ENCODE peak calls at places on chromosomes 7 and 10, in four cellular contexts. T, N, E and F are unnamed samples.

GRCh38 chr7:445563-446288 is 73.9 kb downstream of the PDGFA start:
- DNase-seq in T (no peak), N (no peak), E (no peak), F (no peak)

GRCh38 chr7:44276571-44277101 is 48.8 kb downstream of the CAMK2B start:
- DNase-seq in T (no peak), N (no peak), E (no peak), F (peak; percentile 1)

GRCh38 chr7:151411551-151411950 is 1.7 kb upstream of the WDR86 start:
- DNase-seq in T (no peak), N (no peak), E (no peak), F (no peak)

GRCh38 chr7:50795831-50796230 is 13.1 kb upstream of the GRB10 start:
- DNase-seq in T (no peak), N (no peak), E (no peak), F (no peak)

GRCh38 chr10:59708816-59709471 is 706 bp downstream of the SLC16A9 start:
- DNase-seq in T (no peak), N (peak; percentile 26), E (no peak), F (peak; percentile 37)

GRCh38 chr10:88800152-88801125 is 2.1 kb upstream of the LIPM start:
- DNase-seq in T (no peak), N (no peak), E (no peak), F (no peak)

GRCh38 chr7:51471199-51472016 is 154.8 kb upstream of the COBL start:
- DNase-seq in T (no peak), N (no peak), E (no peak), F (peak; percentile 37)

GRCh38 chr7:16417958-16418357 is 3.4 kb downstream of the CRPPA start:
- DNase-seq in T (no peak), N (no peak), E (no peak), F (no peak)

GRCh38 chr7:93044147-93044810 is 73.5 kb downstream of the SAMD9 start:
- DNase-seq in T (no peak), N (no peak), E (no peak), F (no peak)

GRCh38 chr10:20237091-20237570 is 420.9 kb downstream of the PLXDC2 start:
- DNase-seq in T (no peak), N (no peak), E (no peak), F (no peak)

GRCh38 chr10:111392910-111393309 is 316.1 kb downstream of the ADRA2A start:
- DNase-seq in T (no peak), N (no peak), E (no peak), F (no peak)

GRCh38 chr10:92813979-92814378 is 34.3 kb upstream of the EXOC6 start:
- DNase-seq in T (no peak), N (no peak), E (no peak), F (no peak)

GRCh38 chr10:63720072-63720537 is 198.9 kb downstream of the REEP3 start:
- DNase-seq in T (peak; percentile 79), N (peak; percentile 62), E (no peak), F (no peak)

GRCh38 chr7:56157238-56157790 is 41.1 kb upstream of the NUPR2 start:
- DNase-seq in T (no peak), N (no peak), E (no peak), F (no peak)

GRCh38 chr7:158595068-158595467 is 7.4 kb upstream of the PTPRN2 start:
- DNase-seq in T (no peak), N (no peak), E (no peak), F (no peak)

GRCh38 chr10:44569193-44570091 is 184.5 kb upstream of the CXCL12 start:
- DNase-seq in T (no peak), N (no peak), E (no peak), F (no peak)

GRCh38 chr10:124763267-124763666 is 19.1 kb upstream of the FAM53B start:
- DNase-seq in T (no peak), N (no peak), E (no peak), F (no peak)

GRCh38 chr7:38318803-38319416 is 45.5 kb upstream of the TARP start:
- DNase-seq in T (peak; percentile 40), N (peak; percentile 61), E (no peak), F (peak; percentile 46)

GRCh38 chr7:2003451-2003930 is 229.3 kb downstream of the MAD1L1 start:
- DNase-seq in T (no peak), N (no peak), E (no peak), F (no peak)

GRCh38 chr7:63057265-63057664 is 941.4 kb upstream of the ZNF722 start:
- DNase-seq in T (no peak), N (no peak), E (no peak), F (no peak)

GRCh38 chr10:123665371-123666286 is 526 bp upstream of the GPR26 start:
- DNase-seq in T (no peak), N (no peak), E (no peak), F (no peak)

GRCh38 chr7:1593091-1593866 is 23.4 kb upstream of the PSMG3 start:
- DNase-seq in T (no peak), N (no peak), E (no peak), F (peak; percentile 53)

GRCh38 chr10:110860576-110861241 is 11.0 kb upstream of the PDCD4 start:
- DNase-seq in T (no peak), N (peak; percentile 88), E (no peak), F (peak; percentile 40)

GRCh38 chr7:23336799-23337283 is 37.7 kb downstream of the MALSU1 start:
- DNase-seq in T (no peak), N (no peak), E (no peak), F (no peak)

GRCh38 chr7:117937049-117937448 is 63.8 kb upstream of the CTTNBP2 start:
- DNase-seq in T (no peak), N (no peak), E (no peak), F (no peak)

GRCh38 chr7:8274589-8274988 is 12.6 kb upstream of the ICA1 start:
- DNase-seq in T (no peak), N (no peak), E (no peak), F (no peak)

GRCh38 chr7:114644455-114644854 is 229.8 kb downstream of the FOXP2 start:
- DNase-seq in T (no peak), N (no peak), E (no peak), F (no peak)

GRCh38 chr7:114648680-114649079 is 234.1 kb downstream of the FOXP2 start:
- DNase-seq in T (no peak), N (no peak), E (no peak), F (no peak)

GRCh38 chr7:114647518-114647917 is 232.9 kb downstream of the FOXP2 start:
- DNase-seq in T (no peak), N (no peak), E (no peak), F (no peak)

GRCh38 chr7:114649689-114650088 is 235.1 kb downstream of the FOXP2 start:
- DNase-seq in T (no peak), N (no peak), E (no peak), F (no peak)

GRCh38 chr7:114645451-114645850 is 230.8 kb downstream of the FOXP2 start:
- DNase-seq in T (no peak), N (no peak), E (no peak), F (no peak)
- H3K4me3 ChIP-seq in T (no peak overlapping the region), N (no peak overlapping the region), E (no peak overlapping the region), F (no peak overlapping the region)

DNA sequence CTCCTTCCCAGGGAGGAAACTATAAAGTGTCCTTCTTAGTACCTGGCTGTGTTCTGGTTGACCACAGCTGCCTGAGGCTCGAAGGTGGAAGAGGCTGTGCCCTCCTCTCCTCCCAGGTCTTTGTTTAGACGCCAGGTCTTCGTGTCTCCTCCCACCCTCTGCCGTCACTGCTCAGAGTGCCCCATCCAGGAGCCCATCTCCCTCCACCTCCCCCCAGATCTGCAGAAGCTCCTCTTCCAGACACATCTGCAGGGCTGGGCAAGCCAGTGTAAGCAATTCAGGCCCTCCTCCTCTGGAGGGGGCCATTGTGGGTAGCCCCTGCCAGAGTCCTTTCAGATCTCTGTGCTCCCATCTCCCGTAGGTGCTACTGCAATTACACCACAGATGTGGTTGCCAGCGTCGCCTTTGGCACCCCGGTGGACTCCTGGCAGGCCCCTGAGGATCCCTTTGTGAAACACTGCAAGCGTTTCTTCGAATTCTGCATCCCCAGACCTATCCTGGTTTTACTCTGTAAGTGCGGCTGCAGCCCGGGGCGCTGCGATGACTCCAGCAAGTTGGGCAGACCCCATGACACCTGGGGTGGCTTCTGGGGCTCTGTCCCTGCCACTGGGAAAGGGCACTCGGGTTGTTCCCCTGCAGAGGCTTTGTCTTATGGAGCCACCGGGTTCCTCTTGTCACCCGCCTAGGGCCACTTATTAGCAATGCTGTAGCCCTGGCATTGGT is 107.5 kb downstream of the PARP12 start:
- DNase-seq in T (no peak), N (no peak), E (no peak), F (no peak)
- H3K4me1 ChIP-seq in T (no peaks in the 10 kb centered on the region), N (no peaks in the 10 kb centered on the region), E (no peaks in the 10 kb centered on the region), F (peaks cover 4% of the 10 kb centered on the region)

GRCh38 chr10:24884793-24885192 is 67.6 kb downstream of the PRTFDC1 start:
- DNase-seq in T (no peak), N (no peak), E (no peak), F (no peak)

GRCh38 chr10:24885551-24885950 is 66.9 kb downstream of the PRTFDC1 start:
- DNase-seq in T (no peak), N (no peak), E (no peak), F (no peak)

GRCh38 chr10:24886281-24886680 is 66.1 kb downstream of the PRTFDC1 start:
- DNase-seq in T (no peak), N (no peak), E (no peak), F (no peak)

GRCh38 chr10:24884316-24884715 is 68.1 kb downstream of the PRTFDC1 start:
- DNase-seq in T (no peak), N (no peak), E (no peak), F (no peak)

DNA sequence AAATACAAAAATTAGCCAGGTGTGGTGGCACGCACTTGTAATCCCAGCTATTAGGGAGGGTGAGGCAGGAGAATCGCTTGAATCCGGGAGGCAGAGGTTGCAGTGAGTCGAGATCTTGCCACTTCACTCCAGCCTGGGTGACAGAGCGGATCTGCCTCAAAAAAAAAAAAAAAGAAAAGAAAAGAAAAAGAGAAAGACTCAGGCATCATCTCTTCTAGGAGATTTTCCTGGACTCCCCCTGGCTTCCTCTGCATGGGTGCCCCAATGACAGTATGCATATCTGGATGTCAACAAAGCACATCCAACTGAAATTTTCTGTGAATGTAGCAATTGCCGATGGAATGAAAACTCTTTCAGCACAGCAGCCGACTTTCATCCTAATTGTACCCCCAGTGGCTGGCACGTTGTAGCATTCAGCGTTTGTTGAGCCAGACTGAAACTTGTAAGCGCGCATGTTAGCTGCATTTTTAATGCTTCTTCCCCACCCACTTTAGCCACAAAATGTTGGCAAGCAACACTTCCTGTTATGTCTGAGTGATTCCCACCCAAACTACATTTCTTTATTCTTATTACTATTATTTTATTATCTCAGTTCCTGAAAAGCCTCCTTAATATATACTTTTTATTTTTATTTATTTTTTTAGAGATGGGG is 70.2 kb downstream of the PRTFDC1 start:
- DNase-seq in T (no peak), N (no peak), E (no peak), F (no peak)
- H3K4me3 ChIP-seq in T (no peak overlapping the region), N (no peak overlapping the region), E (no peak overlapping the region), F (no peak overlapping the region)

DNA sequence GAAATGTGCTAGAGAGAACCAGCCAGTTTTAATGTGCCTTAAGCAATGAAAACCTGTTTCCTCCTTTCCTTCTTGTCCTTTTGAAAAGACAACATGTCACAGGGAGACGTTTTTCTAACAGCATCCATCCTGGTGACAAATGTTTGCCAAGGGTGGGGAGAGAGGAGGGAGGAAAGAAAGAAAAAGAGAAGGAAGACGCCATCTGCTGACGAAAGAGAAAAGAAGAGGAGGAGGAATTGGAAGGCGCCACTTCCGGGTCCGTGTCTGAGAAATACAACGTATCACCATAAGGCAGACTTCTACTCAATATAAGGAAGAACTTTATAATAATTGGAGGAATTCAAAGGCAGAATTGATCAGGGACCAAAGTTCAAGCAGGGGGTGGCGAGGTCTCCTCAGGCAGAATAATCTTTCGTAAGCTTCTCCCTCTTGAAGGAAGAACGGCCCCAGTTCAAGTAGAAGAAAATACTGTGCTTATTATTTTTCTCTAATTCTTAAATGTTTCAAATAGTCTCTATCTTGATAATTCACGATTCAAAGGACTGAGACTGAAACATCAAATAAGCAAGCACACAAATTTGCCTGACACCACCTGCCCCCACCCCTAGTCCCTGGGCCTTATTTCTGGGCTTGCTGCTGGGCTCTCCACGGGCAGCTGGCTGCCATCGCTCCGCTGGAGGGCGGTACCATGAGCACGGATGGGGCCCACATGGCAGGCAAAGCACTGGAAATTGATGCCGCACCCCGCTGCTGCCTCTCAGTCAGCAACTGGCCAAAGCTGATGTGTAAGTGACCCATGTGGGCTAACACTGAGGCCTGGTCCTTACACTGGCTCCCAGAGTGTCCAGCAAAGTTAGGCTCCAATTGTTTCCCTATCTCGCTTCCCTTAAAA is 273.7 kb upstream of the KLF14 start:
- DNase-seq in T (peak; percentile 67), N (no peak), E (no peak), F (peak; percentile 37)
- H3K4me1 ChIP-seq in T (peaks cover 59% of the 10 kb centered on the region), N (no peaks in the 10 kb centered on the region), E (peaks cover 67% of the 10 kb centered on the region), F (peaks cover 3% of the 10 kb centered on the region)